ENCODE peak calls at places on chromosomes 16 and 17, in four cellular contexts. One of them, this sample, is unnamed.

GRCh38 chr16:57360321-57360935 is 1.8 kb downstream of the CCL22 start:
- DNase-seq in GM13976: no peak
- DNase-seq in PC-9: no peak
- DNase-seq in NCI-H460: no peak
- DNase-seq in this sample: no peak

GRCh38 chr16:56742030-56742984 is 12.4 kb downstream of the NUP93 start:
- DNase-seq in NCI-H460: peak
- DNase-seq in GM13976: no peak
- DNase-seq in PC-9: no peak
- DNase-seq in this sample: no peak

GRCh38 chr17:61486135-61487120 is 34.2 kb downstream of the TBX4 start:
- DNase-seq in GM13976: no peak
- DNase-seq in NCI-H460: no peak
- DNase-seq in PC-9: no peak
- DNase-seq in this sample: no peak

GRCh38 chr16:57648590-57649442 is 19.3 kb upstream of the ADGRG3 start:
- DNase-seq in GM13976: peak
- DNase-seq in NCI-H460: peak
- DNase-seq in PC-9: peak
- DNase-seq in this sample: peak

GRCh38 chr16:74931445-74931844 is 53.5 kb downstream of the WDR59 start:
- DNase-seq in NCI-H460: no peak
- DNase-seq in PC-9: no peak
- DNase-seq in GM13976: no peak
- DNase-seq in this sample: no peak

GRCh38 chr17:4536259-4536741 is 18.9 kb downstream of the MYBBP1A start:
- DNase-seq in NCI-H460: no peak
- DNase-seq in PC-9: no peak
- DNase-seq in GM13976: no peak
- DNase-seq in this sample: no peak

GRCh38 chr17:64278614-64279013 is 15.6 kb upstream of the TEX2 start:
- DNase-seq in PC-9: no peak
- DNase-seq in GM13976: no peak
- DNase-seq in NCI-H460: no peak
- DNase-seq in this sample: no peak

GRCh38 chr17:8563024-8563776 is 67.3 kb downstream of the MYH10 start:
- DNase-seq in PC-9: no peak
- DNase-seq in GM13976: no peak
- DNase-seq in NCI-H460: no peak
- DNase-seq in this sample: no peak

GRCh38 chr16:56911771-56912541 is 20.0 kb upstream of the HERPUD1 start:
- DNase-seq in NCI-H460: no peak
- DNase-seq in GM13976: peak
- DNase-seq in PC-9: no peak
- DNase-seq in this sample: no peak

GRCh38 chr16:73192227-73192894 is 144.4 kb upstream of the ZFHX3 start:
- DNase-seq in GM13976: no peak
- DNase-seq in PC-9: no peak
- DNase-seq in NCI-H460: no peak
- DNase-seq in this sample: no peak

GRCh38 chr17:71765437-71765836 is 355.4 kb upstream of the SOX9 start:
- DNase-seq in GM13976: no peak
- DNase-seq in PC-9: no peak
- DNase-seq in NCI-H460: no peak
- DNase-seq in this sample: no peak

GRCh38 chr16:53212899-53213235 is 158.1 kb downstream of the CHD9 start:
- DNase-seq in NCI-H460: no peak
- DNase-seq in GM13976: no peak
- DNase-seq in PC-9: no peak
- DNase-seq in this sample: no peak

GRCh38 chr16:87206646-87207451 is 110.3 kb downstream of the C16orf95 start:
- DNase-seq in NCI-H460: peak
- DNase-seq in GM13976: no peak
- DNase-seq in PC-9: no peak
- DNase-seq in this sample: peak

GRCh38 chr16:2980227-2981176 is at the start of gene PKMYT1:
- DNase-seq in GM13976: peak
- DNase-seq in NCI-H460: peak
- DNase-seq in PC-9: peak
- DNase-seq in this sample: no peak

GRCh38 chr17:28306954-28307401 is 12.0 kb upstream of the TMEM97 start:
- DNase-seq in GM13976: no peak
- DNase-seq in NCI-H460: no peak
- DNase-seq in PC-9: no peak
- DNase-seq in this sample: no peak

GRCh38 chr17:66527335-66527734 is 224.9 kb downstream of the PRKCA start:
- DNase-seq in NCI-H460: no peak
- DNase-seq in PC-9: no peak
- DNase-seq in GM13976: no peak
- DNase-seq in this sample: no peak

GRCh38 chr16:87635541-87636049 is 33.3 kb downstream of the JPH3 start:
- DNase-seq in PC-9: peak
- DNase-seq in GM13976: peak
- DNase-seq in NCI-H460: peak
- DNase-seq in this sample: peak

GRCh38 chr16:83863682-83864081 is 35.2 kb upstream of the MLYCD start:
- DNase-seq in NCI-H460: no peak
- DNase-seq in PC-9: no peak
- DNase-seq in GM13976: no peak
- DNase-seq in this sample: no peak

GRCh38 chr16:8716052-8716451 is 41.6 kb downstream of the ABAT start:
- DNase-seq in NCI-H460: no peak
- DNase-seq in PC-9: no peak
- DNase-seq in GM13976: no peak
- DNase-seq in this sample: no peak

GRCh38 chr17:79797492-79798295 is 817 bp upstream of the CBX8 start:
- DNase-seq in PC-9: no peak
- DNase-seq in GM13976: no peak
- DNase-seq in NCI-H460: no peak
- DNase-seq in this sample: no peak

GRCh38 chr17:2433696-2434095 is 32.8 kb upstream of the MNT start:
- DNase-seq in PC-9: no peak
- DNase-seq in NCI-H460: no peak
- DNase-seq in GM13976: no peak
- DNase-seq in this sample: no peak

GRCh38 chr17:80477647-80478478 is 1.5 kb upstream of the NPTX1 start:
- DNase-seq in NCI-H460: peak
- DNase-seq in PC-9: no peak
- DNase-seq in GM13976: peak
- DNase-seq in this sample: no peak

GRCh38 chr16:23359092-23359760 is 57.1 kb downstream of the SCNN1B start:
- DNase-seq in GM13976: no peak
- DNase-seq in PC-9: no peak
- DNase-seq in NCI-H460: no peak
- DNase-seq in this sample: no peak

GRCh38 chr16:67208525-67208896 is 9.6 kb downstream of the ELMO3 start:
- DNase-seq in GM13976: peak
- DNase-seq in NCI-H460: no peak
- DNase-seq in PC-9: no peak
- DNase-seq in this sample: no peak

GRCh38 chr17:80053102-80053501 is 16.7 kb downstream of the CCDC40 start:
- DNase-seq in NCI-H460: no peak
- DNase-seq in PC-9: no peak
- DNase-seq in GM13976: no peak
- DNase-seq in this sample: no peak

GRCh38 chr16:525520-526180 is 1.9 kb upstream of the CAPN15 start:
- DNase-seq in GM13976: peak
- DNase-seq in NCI-H460: peak
- DNase-seq in PC-9: peak
- DNase-seq in this sample: no peak

GRCh38 chr17:29066603-29067002 is 23.7 kb downstream of the PIPOX start:
- DNase-seq in GM13976: no peak
- DNase-seq in PC-9: no peak
- DNase-seq in NCI-H460: no peak
- DNase-seq in this sample: no peak

GRCh38 chr17:47286198-47286914 is 32.7 kb downstream of the ITGB3 start:
- DNase-seq in GM13976: peak
- DNase-seq in NCI-H460: no peak
- DNase-seq in PC-9: no peak
- DNase-seq in this sample: no peak

GRCh38 chr16:86126891-86127290 is 227.9 kb downstream of the IRF8 start:
- DNase-seq in GM13976: peak
- DNase-seq in NCI-H460: no peak
- DNase-seq in PC-9: no peak
- DNase-seq in this sample: no peak

GRCh38 chr16:47196457-47196856 is 52.7 kb upstream of the NETO2 start:
- DNase-seq in GM13976: no peak
- DNase-seq in NCI-H460: no peak
- DNase-seq in PC-9: no peak
- DNase-seq in this sample: no peak

GRCh38 chr17:61009619-61010018 is 332.0 kb downstream of the BCAS3 start:
- DNase-seq in NCI-H460: no peak
- DNase-seq in GM13976: no peak
- DNase-seq in PC-9: no peak
- DNase-seq in this sample: no peak

GRCh38 chr16:35185366-35186044 is 1726.1 kb downstream of the TP53TG3F start:
- DNase-seq in GM13976: no peak
- DNase-seq in PC-9: no peak
- DNase-seq in NCI-H460: no peak
- DNase-seq in this sample: no peak

GRCh38 chr17:2102931-2103398 is 48.1 kb downstream of the HIC1 start:
- DNase-seq in GM13976: no peak
- DNase-seq in NCI-H460: no peak
- DNase-seq in PC-9: peak
- DNase-seq in this sample: no peak

GRCh38 chr16:22668318-22668717 is 145.6 kb upstream of the HS3ST2 start:
- DNase-seq in PC-9: no peak
- DNase-seq in NCI-H460: no peak
- DNase-seq in GM13976: no peak
- DNase-seq in this sample: no peak

GRCh38 chr17:45973099-45973838 is 25.8 kb upstream of the STH start:
- DNase-seq in GM13976: no peak
- DNase-seq in PC-9: no peak
- DNase-seq in NCI-H460: no peak
- DNase-seq in this sample: peak

This sample was measured in LNCaP clone FGC.